ENCODE peak calls at places on chromosome 2, in five cellular contexts. One of them, this sample, is unnamed. For H3K36me3, the result is how much of the 10 kb centered on the place peaks cover.

GRCh38 chr2:218815649-218816048 is 16.0 kb downstream of the PRKAG3 start:
- DNase-seq in fibroblast of lung: no peak
- DNase-seq in GM23248: no peak
- DNase-seq in K562: no peak
- DNase-seq in MM.1S: no peak
- DNase-seq in this sample: no peak

GRCh38 chr2:184644685-184645084 is 46.4 kb downstream of the ZNF804A start:
- DNase-seq in fibroblast of lung: peak
- DNase-seq in GM23248: peak
- DNase-seq in K562: no peak
- DNase-seq in MM.1S: no peak
- DNase-seq in this sample: no peak

GRCh38 chr2:191974676-191975075 is 127.8 kb upstream of the CAVIN2 start:
- DNase-seq in fibroblast of lung: no peak
- DNase-seq in GM23248: no peak
- DNase-seq in K562: no peak
- DNase-seq in MM.1S: no peak
- DNase-seq in this sample: no peak

GRCh38 chr2:215693999-215694356 is 258.1 kb upstream of the FN1 start:
- DNase-seq in fibroblast of lung: no peak
- DNase-seq in GM23248: no peak
- DNase-seq in K562: no peak
- DNase-seq in MM.1S: no peak
- DNase-seq in this sample: no peak

GRCh38 chr2:142037051-142037450 is 93.8 kb downstream of the LRP1B start:
- DNase-seq in fibroblast of lung: no peak
- DNase-seq in GM23248: peak
- DNase-seq in K562: no peak
- DNase-seq in MM.1S: no peak
- DNase-seq in this sample: no peak

GRCh38 chr2:187658952-187659525 is 104.8 kb upstream of the TFPI start:
- DNase-seq in fibroblast of lung: peak
- DNase-seq in GM23248: peak
- DNase-seq in K562: peak
- DNase-seq in MM.1S: no peak
- DNase-seq in this sample: no peak

GRCh38 chr2:126907671-126908070 is 9.0 kb downstream of the TEX51 start:
- DNase-seq in fibroblast of lung: no peak
- DNase-seq in GM23248: no peak
- DNase-seq in K562: no peak
- DNase-seq in MM.1S: no peak
- DNase-seq in this sample: no peak

GRCh38 chr2:127080226-127080940 is 26.6 kb downstream of the BIN1 start:
- DNase-seq in fibroblast of lung: no peak
- DNase-seq in GM23248: no peak
- DNase-seq in K562: peak
- DNase-seq in MM.1S: no peak
- DNase-seq in this sample: no peak

GRCh38 chr2:195251221-195251620 is 405.8 kb upstream of the SLC39A10 start:
- DNase-seq in fibroblast of lung: no peak
- DNase-seq in GM23248: no peak
- DNase-seq in K562: no peak
- DNase-seq in MM.1S: no peak
- DNase-seq in this sample: no peak

GRCh38 chr2:236928353-236929153 is 157.1 kb upstream of the COPS8 start:
- DNase-seq in fibroblast of lung: peak
- DNase-seq in GM23248: peak
- DNase-seq in K562: no peak
- DNase-seq in MM.1S: no peak
- DNase-seq in this sample: no peak
- H3K4me3 ChIP-seq in fibroblast of lung: peak
- H3K4me3 ChIP-seq in GM23248: peak
- H3K4me3 ChIP-seq in K562: no peak
- H3K4me3 ChIP-seq in MM.1S: no peak
- H3K4me3 ChIP-seq in this sample: no peak

GRCh38 chr2:213161759-213162514 is 10.5 kb upstream of the IKZF2 start:
- DNase-seq in fibroblast of lung: peak
- DNase-seq in GM23248: peak
- DNase-seq in K562: no peak
- DNase-seq in MM.1S: no peak
- DNase-seq in this sample: no peak
- H2AFZ ChIP-seq in fibroblast of lung: peak
- H2AFZ ChIP-seq in GM23248: peak
- H2AFZ ChIP-seq in K562: no peak
- H2AFZ ChIP-seq in MM.1S: no peak
- H2AFZ ChIP-seq in this sample: no peak

DNA sequence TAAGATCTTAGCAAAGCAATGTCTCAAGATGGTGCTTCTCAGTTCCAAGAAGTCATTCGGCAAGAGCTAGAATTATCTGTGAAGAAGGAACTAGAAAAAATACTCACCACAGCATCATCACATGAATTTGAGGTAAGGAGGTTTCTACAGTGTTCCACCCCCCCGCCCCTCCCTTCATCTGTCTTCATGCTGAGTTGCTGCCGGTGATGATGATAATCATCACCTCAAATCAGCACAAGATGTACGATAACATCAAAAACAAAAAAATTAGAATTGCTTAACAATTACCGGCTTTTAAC is 14.6 kb downstream of the UGP2 start:
- DNase-seq in fibroblast of lung: no peak
- DNase-seq in GM23248: no peak
- DNase-seq in K562: no peak
- DNase-seq in MM.1S: no peak
- DNase-seq in this sample: no peak
- H3K36me3 ChIP-seq in fibroblast of lung: under half
- H3K36me3 ChIP-seq in GM23248: under half
- H3K36me3 ChIP-seq in K562: under half
- H3K36me3 ChIP-seq in MM.1S: under half
- H3K36me3 ChIP-seq in this sample: under half

GRCh38 chr2:200966770-200967169 is 3.3 kb upstream of the ORC2 start:
- DNase-seq in fibroblast of lung: peak
- DNase-seq in GM23248: peak
- DNase-seq in K562: peak
- DNase-seq in MM.1S: no peak
- DNase-seq in this sample: peak
- H3K4me3 ChIP-seq in fibroblast of lung: no peak
- H3K4me3 ChIP-seq in GM23248: no peak
- H3K4me3 ChIP-seq in K562: no peak
- H3K4me3 ChIP-seq in MM.1S: no peak
- H3K4me3 ChIP-seq in this sample: no peak

DNA sequence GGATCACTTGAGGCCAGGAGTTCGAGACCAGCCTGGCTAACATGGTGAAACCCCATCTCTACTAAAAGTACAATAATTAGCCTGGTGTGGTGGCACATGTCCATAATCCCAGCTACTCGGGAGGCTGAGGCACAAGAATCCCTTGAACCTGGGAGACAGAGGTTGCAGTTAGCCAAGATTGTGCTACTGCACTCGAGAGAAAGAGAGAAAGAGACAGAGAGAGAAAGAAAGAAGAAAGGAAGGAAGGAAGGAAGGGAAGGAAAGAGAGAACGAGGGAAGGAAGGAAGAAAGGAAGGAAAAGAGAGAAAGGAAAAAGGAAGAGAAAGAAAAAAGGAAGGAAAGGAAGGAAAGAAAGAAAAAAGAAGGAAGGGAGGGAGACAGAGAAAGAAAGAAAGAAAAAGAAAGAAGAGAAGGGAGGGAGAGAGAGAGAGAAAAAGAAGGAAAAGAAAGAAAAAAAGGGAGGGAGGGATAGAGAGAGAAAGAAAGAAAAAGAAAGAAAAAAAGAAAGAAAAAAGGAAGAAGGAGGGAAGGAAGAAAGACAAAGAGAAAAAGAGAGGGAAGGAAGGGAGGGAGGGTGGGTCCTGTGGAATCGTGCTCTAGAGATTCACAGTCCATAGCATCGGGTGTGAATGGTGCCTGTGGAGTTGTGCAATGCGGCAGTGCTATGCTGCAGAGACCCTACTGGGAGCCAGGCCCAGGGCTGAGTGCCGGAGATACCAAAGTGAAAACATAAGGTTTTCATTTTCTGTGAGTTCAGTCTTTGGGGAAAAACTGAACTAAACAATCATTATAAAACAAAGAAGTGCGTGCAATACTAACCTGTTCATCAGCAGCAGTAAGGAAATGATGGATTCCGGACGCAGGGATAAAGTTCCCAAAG is 4.6 kb upstream of the SDC1 start:
- DNase-seq in fibroblast of lung: no peak
- DNase-seq in GM23248: peak
- DNase-seq in K562: peak
- DNase-seq in MM.1S: no peak
- DNase-seq in this sample: no peak
- H2AFZ ChIP-seq in fibroblast of lung: no peak
- H2AFZ ChIP-seq in GM23248: no peak
- H2AFZ ChIP-seq in K562: no peak
- H2AFZ ChIP-seq in MM.1S: no peak
- H2AFZ ChIP-seq in this sample: no peak

DNA sequence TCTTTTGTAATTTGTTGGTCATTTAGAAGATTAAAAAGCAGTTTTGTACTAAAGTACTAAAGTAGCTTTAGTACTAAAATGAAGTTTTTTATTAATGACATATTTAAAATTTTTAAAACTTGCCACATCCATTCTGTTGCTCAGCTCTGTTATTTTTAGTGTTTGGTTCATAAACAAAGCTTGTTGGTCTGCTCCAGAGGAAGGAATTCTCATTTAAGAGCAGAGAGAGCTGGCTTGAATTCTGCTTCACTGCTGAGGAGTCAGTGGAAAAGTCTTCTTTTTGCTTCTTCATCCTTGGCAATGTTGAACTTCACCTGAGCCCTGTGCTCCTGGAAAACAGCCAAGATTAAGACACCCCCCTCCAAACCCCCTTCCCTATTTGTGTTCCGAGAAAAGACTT is 40.6 kb downstream of the TMEM87B start:
- DNase-seq in fibroblast of lung: no peak
- DNase-seq in GM23248: peak
- DNase-seq in K562: no peak
- DNase-seq in MM.1S: no peak
- DNase-seq in this sample: no peak
- H3K36me3 ChIP-seq in fibroblast of lung: under half
- H3K36me3 ChIP-seq in GM23248: under half
- H3K36me3 ChIP-seq in K562: under half
- H3K36me3 ChIP-seq in MM.1S: under half
- H3K36me3 ChIP-seq in this sample: under half

DNA sequence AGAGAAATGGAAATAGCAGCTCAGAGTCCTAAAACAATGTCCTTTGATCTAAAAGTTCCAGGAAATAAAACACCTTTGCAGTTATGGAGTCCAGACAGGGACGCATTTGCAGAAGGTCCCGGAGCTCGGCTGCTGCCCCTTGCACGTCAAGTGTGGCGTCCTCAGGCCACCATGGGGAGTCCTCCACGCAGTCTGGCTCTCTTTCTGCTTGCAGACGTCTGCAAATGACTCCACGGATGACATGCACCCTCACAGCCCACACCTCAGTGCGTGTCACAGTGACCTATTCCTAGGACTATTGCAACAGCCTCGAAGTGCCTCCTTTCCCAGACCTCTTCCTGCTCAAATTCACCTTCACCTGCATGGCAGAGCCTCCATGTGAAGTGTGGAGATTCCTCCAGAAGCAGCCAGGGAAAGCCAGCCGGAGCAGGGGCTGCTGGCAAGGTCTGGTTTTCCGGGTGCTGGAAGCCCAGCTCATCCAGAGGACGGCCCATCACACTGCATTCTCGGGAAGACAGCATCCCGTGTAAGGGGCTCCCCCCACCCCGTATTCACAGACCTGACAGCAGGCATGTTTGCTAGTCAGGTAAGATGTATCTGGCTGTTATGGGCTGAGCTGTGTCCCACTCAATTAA is 137.7 kb downstream of the ASB1 start:
- DNase-seq in fibroblast of lung: no peak
- DNase-seq in GM23248: no peak
- DNase-seq in K562: no peak
- DNase-seq in MM.1S: no peak
- DNase-seq in this sample: no peak
- H3K4me3 ChIP-seq in fibroblast of lung: no peak
- H3K4me3 ChIP-seq in GM23248: no peak
- H3K4me3 ChIP-seq in K562: no peak
- H3K4me3 ChIP-seq in MM.1S: no peak
- H3K4me3 ChIP-seq in this sample: no peak

This sample was measured in PC-9.